ENCODE peak calls at places on chromosome 21, in four cellular contexts. P is IMR-90, G is neuronal stem cell, R is H9. U is an unnamed sample. For H3K27me3, the result is how much of the 10 kb centered on the place peaks cover.

GRCh38 chr21:45471229-45472052 is 66.5 kb downstream of the COL18A1 start:
- DNase-seq in P (peak), G (no peak), R (no peak), U (peak)

GRCh38 chr21:37006521-37007291 is at the start of gene RIPPLY3:
- DNase-seq in P (no peak), G (no peak), R (peak), U (peak)

GRCh38 chr21:27043377-27043776 is 76.5 kb upstream of the ADAMTS5 start:
- DNase-seq in P (no peak), G (no peak), R (no peak), U (no peak)

GRCh38 chr21:29104239-29104708 is 26.2 kb upstream of the MAP3K7CL start:
- DNase-seq in P (peak), G (peak), R (no peak), U (peak)

GRCh38 chr21:44368711-44369446 is 15.5 kb downstream of the TRPM2 start:
- DNase-seq in P (no peak), G (no peak), R (peak), U (no peak)

GRCh38 chr21:24509131-24509530 is 1098.2 kb downstream of the MRPL39 start:
- DNase-seq in P (no peak), G (no peak), R (no peak), U (no peak)

GRCh38 chr21:46188226-46189212 is 4.3 kb upstream of the SPATC1L start:
- DNase-seq in P (peak), G (peak), R (peak), U (peak)

GRCh38 chr21:44933199-44933937 is 6.5 kb upstream of the SLX9 start:
- DNase-seq in P (no peak), G (no peak), R (no peak), U (no peak)

GRCh38 chr21:44914176-44914874 is 6.4 kb downstream of the ITGB2 start:
- DNase-seq in P (no peak), G (no peak), R (no peak), U (no peak)

GRCh38 chr21:43767980-43768867 is 7.9 kb downstream of the CSTB start:
- DNase-seq in P (peak), G (no peak), R (peak), U (peak)

GRCh38 chr21:43982489-43983078 is 29.5 kb upstream of the TRAPPC10 start:
- DNase-seq in P (no peak), G (no peak), R (no peak), U (no peak)

GRCh38 chr21:45910548-45911221 is 70.9 kb upstream of the COL6A1 start:
- DNase-seq in P (no peak), G (no peak), R (no peak), U (no peak)

GRCh38 chr21:25501996-25502665 is 105.2 kb downstream of the MRPL39 start:
- DNase-seq in P (no peak), G (no peak), R (no peak), U (no peak)

GRCh38 chr21:44736291-44737004 is 25.1 kb upstream of the TSPEAR start:
- DNase-seq in P (no peak), G (no peak), R (peak), U (no peak)

GRCh38 chr21:46000731-46001641 is 19.4 kb downstream of the COL6A1 start:
- DNase-seq in P (no peak), G (no peak), R (peak), U (no peak)

GRCh38 chr21:15731243-15731613 is 1.4 kb downstream of the USP25 start:
- DNase-seq in P (no peak), G (no peak), R (no peak), U (peak)

GRCh38 chr21:46038871-46039397 is 57.4 kb downstream of the COL6A1 start:
- DNase-seq in P (peak), G (no peak), R (no peak), U (peak)

GRCh38 chr21:20276954-20277353 is 721.3 kb upstream of the NCAM2 start:
- DNase-seq in P (no peak), G (peak), R (no peak), U (no peak)

GRCh38 chr21:34582506-34583150 is 32.3 kb downstream of the RCAN1 start:
- DNase-seq in P (peak), G (peak), R (peak), U (peak)

GRCh38 chr21:45592208-45592619 is 50.0 kb upstream of the SLC19A1 start:
- DNase-seq in P (no peak), G (no peak), R (no peak), U (no peak)

GRCh38 chr21:46325073-46325912 is 1.3 kb downstream of the PCNT start:
- DNase-seq in P (peak), G (peak), R (peak), U (peak)

GRCh38 chr21:34296878-34297277 is 66.9 kb upstream of the KCNE2 start:
- DNase-seq in P (no peak), G (no peak), R (no peak), U (no peak)

GRCh38 chr21:16199539-16199938 is 469.8 kb downstream of the USP25 start:
- DNase-seq in P (no peak), G (no peak), R (no peak), U (no peak)

GRCh38 chr21:15437873-15438272 is 291.9 kb upstream of the USP25 start:
- DNase-seq in P (no peak), G (no peak), R (no peak), U (peak)

GRCh38 chr21:37210017-37210593 is 57.0 kb downstream of the VPS26C start:
- DNase-seq in P (no peak), G (no peak), R (no peak), U (no peak)

GRCh38 chr21:33189845-33190244 is 39.9 kb upstream of the IFNAR2 start:
- DNase-seq in P (no peak), G (no peak), R (no peak), U (no peak)
- H3K27me3 ChIP-seq in P (under half), G (under half), R (under half), U (under half)

GRCh38 chr21:39349211-39350093 is 564 bp upstream of the HMGN1 start:
- DNase-seq in P (peak), G (peak), R (peak), U (peak)
- H2BK120ac ChIP-seq in P (peak), G (peak), R (no peak), U (peak)

GRCh38 chr21:30986966-30987365 is 51.3 kb downstream of the KRTAP19-8 start:
- DNase-seq in P (no peak), G (no peak), R (no peak), U (no peak)

GRCh38 chr21:30984897-30985296 is 53.4 kb downstream of the KRTAP19-8 start:
- DNase-seq in P (no peak), G (no peak), R (no peak), U (no peak)

GRCh38 chr21:30979054-30979453 is 59.2 kb downstream of the KRTAP19-8 start:
- DNase-seq in P (no peak), G (no peak), R (no peak), U (no peak)

GRCh38 chr21:30981403-30981802 is 56.9 kb downstream of the KRTAP19-8 start:
- DNase-seq in P (no peak), G (no peak), R (no peak), U (no peak)
- H3K27me3 ChIP-seq in P (under half), G (under half), R (under half), U (under half)

GRCh38 chr21:42056468-42056867 is 14.6 kb upstream of the UMODL1 start:
- DNase-seq in P (peak), G (no peak), R (no peak), U (no peak)
- H2BK120ac ChIP-seq in P (peak), G (no peak), R (no peak), U (peak)

U was measured in mesenchymal stem cell.